ENCODE peak calls at places on chromosomes 4 and X, in seven cellular contexts. O is GM12878, Z is K562, L is GM12891, M is HepG2, H is H1, Q is SK-N-SH. W is an unnamed sample.

GRCh38 chrX:77731821-77732419 is 54.1 kb downstream of the ATRX start:
- DNase-seq in O (no peak), Z (no peak), L (no peak), M (peak; percentile 21), H (no peak), Q (no peak), W (no peak)

GRCh38 chrX:27186671-27187070 is 276.5 kb downstream of the PPP4R3C start:
- DNase-seq in O (peak; percentile 0), Z (peak; percentile 14), L (no peak), M (peak; percentile 13), H (no peak), Q (peak; percentile 18), W (no peak)

GRCh38 chrX:155966876-155967275 is 30.6 kb upstream of the IL9R start:
- DNase-seq in O (peak; percentile 12), Z (peak; percentile 61), L (peak; percentile 8), M (peak; percentile 54), H (no peak), Q (peak; percentile 65), W (peak; percentile 3)

GRCh38 chrX:8731579-8732395 is at the start of gene ANOS1:
- DNase-seq in O (no peak), Z (no peak), L (no peak), M (no peak), H (no peak), Q (peak; percentile 58), W (no peak)

GRCh38 chrX:53048169-53049126 is at the start of gene GPR173:
- DNase-seq in O (no peak), Z (no peak), L (no peak), M (no peak), H (no peak), Q (peak; percentile 85), W (no peak)

GRCh38 chr4:53767503-53767902 is 176.2 kb upstream of the LNX1 start:
- DNase-seq in O (no peak), Z (no peak), L (no peak), M (no peak), H (no peak), Q (no peak), W (no peak)

GRCh38 chr4:131093303-131093702 is 1997.4 kb downstream of the C4orf33 start:
- DNase-seq in O (no peak), Z (no peak), L (no peak), M (no peak), H (no peak), Q (no peak), W (no peak)

GRCh38 chr4:47528651-47529050 is 43.6 kb downstream of the ATP10D start:
- DNase-seq in O (no peak), Z (no peak), L (no peak), M (no peak), H (no peak), Q (no peak), W (no peak)

GRCh38 chr4:6944311-6945051 is 34.9 kb downstream of the TBC1D14 start:
- DNase-seq in O (no peak), Z (no peak), L (no peak), M (no peak), H (no peak), Q (no peak), W (no peak)

GRCh38 chr4:176333076-176333475 is 13.3 kb downstream of the SPCS3 start:
- DNase-seq in O (no peak), Z (no peak), L (no peak), M (no peak), H (no peak), Q (no peak), W (no peak)

GRCh38 chr4:163486321-163486720 is 8.2 kb upstream of the TMA16 start:
- DNase-seq in O (no peak), Z (no peak), L (no peak), M (no peak), H (no peak), Q (no peak), W (no peak)

GRCh38 chr4:16192067-16192466 is 34.2 kb downstream of the TAPT1 start:
- DNase-seq in O (no peak), Z (no peak), L (no peak), M (no peak), H (no peak), Q (peak; percentile 22), W (no peak)

GRCh38 chrX:9899640-9900075 is 67.5 kb upstream of the CLDN34 start:
- DNase-seq in O (no peak), Z (no peak), L (no peak), M (no peak), H (no peak), Q (no peak), W (no peak)

GRCh38 chr4:31069151-31069550 is 349.0 kb downstream of the PCDH7 start:
- DNase-seq in O (no peak), Z (no peak), L (no peak), M (no peak), H (no peak), Q (no peak), W (no peak)

GRCh38 chr4:36392916-36393315 is 111.5 kb downstream of the DTHD1 start:
- DNase-seq in O (no peak), Z (no peak), L (no peak), M (no peak), H (no peak), Q (no peak), W (no peak)

GRCh38 chrX:23742174-23742692 is 843 bp downstream of the ACOT9 start:
- DNase-seq in O (no peak), Z (peak; percentile 10), L (no peak), M (peak; percentile 32), H (peak; percentile 13), Q (peak; percentile 64), W (no peak)

GRCh38 chrX:151983186-151983585 is 8.7 kb upstream of the GABRE start:
- DNase-seq in O (no peak), Z (no peak), L (no peak), M (no peak), H (no peak), Q (no peak), W (no peak)

GRCh38 chr4:114396808-114397207 is 201.8 kb upstream of the UGT8 start:
- DNase-seq in O (no peak), Z (no peak), L (no peak), M (no peak), H (no peak), Q (no peak), W (no peak)

GRCh38 chr4:1239141-1239948 is 9.6 kb downstream of the CTBP1 start:
- DNase-seq in O (no peak), Z (no peak), L (peak; percentile 23), M (no peak), H (no peak), Q (peak; percentile 20), W (peak; percentile 27)

GRCh38 chr4:92521941-92522340 is 218.2 kb downstream of the GRID2 start:
- DNase-seq in O (no peak), Z (no peak), L (no peak), M (no peak), H (no peak), Q (no peak), W (no peak)

GRCh38 chrX:153623310-153624029 is 23.5 kb upstream of the DUSP9 start:
- DNase-seq in O (no peak), Z (no peak), L (no peak), M (peak; percentile 79), H (no peak), Q (no peak), W (no peak)

GRCh38 chr4:33715996-33716395 is 2528.3 kb downstream of the ARAP2 start:
- DNase-seq in O (no peak), Z (no peak), L (no peak), M (no peak), H (no peak), Q (peak; percentile 5), W (no peak)

GRCh38 chr4:8840006-8840793 is 31.4 kb downstream of the HMX1 start:
- DNase-seq in O (no peak), Z (no peak), L (no peak), M (no peak), H (no peak), Q (peak; percentile 23), W (no peak)

GRCh38 chrX:85993539-85994197 is 53.7 kb downstream of the CHM start:
- DNase-seq in O (no peak), Z (no peak), L (no peak), M (no peak), H (no peak), Q (no peak), W (no peak)

GRCh38 chr4:1360423-1361283 is 13.6 kb downstream of the UVSSA start:
- DNase-seq in O (no peak), Z (no peak), L (no peak), M (peak; percentile 68), H (no peak), Q (peak; percentile 61), W (no peak)

GRCh38 chr4:98657531-98658286 is 702 bp downstream of the TSPAN5 start:
- DNase-seq in O (no peak), Z (no peak), L (no peak), M (no peak), H (no peak), Q (peak; percentile 87), W (no peak)

GRCh38 chrX:23003121-23003520 is 3.4 kb downstream of the DDX53 start:
- DNase-seq in O (no peak), Z (no peak), L (no peak), M (no peak), H (no peak), Q (no peak), W (no peak)

DNA sequence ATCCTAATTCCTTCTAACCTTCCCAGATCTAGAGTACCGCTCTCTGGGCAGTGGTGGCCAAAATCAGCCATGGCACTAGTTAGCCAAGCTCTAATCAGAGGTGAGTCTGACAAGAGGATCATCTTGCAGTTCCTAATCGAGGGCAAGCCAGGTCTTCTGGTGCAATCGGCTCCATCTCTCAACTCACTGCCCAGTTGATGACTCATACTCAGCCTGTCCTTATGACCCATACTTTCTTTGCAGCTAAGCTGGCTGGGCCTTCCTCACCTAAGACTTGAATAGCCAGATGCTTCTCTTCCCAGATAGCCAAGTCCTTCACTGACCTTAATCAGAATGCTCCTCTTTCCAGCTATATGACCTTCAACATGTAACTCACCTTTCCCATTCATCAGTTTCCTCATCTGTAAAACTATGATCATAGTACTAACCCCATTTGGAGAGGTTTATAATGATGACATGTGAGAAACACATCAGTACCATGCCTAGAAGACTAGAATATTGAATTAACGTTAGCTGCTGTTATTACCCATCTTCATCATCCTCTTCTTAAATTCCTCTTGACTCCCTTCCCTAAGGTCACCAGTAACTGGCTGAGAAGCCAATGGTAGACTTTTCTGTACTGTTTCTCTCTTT is 57.1 kb downstream of the RELL1 start:
- DNase-seq in O (no peak), Z (peak; percentile 43), L (no peak), M (no peak), H (no peak), Q (no peak), W (no peak)
- TF ChIP-seq POLR2AphosphoS5 in O (no peak), Z (no peak), L (no peak), M (no peak), H (no peak), Q (no peak), W (no peak)

GRCh38 chr4:83456184-83456501 is 285 bp downstream of the MRPS18C start:
- DNase-seq in O (no peak), Z (no peak), L (no peak), M (no peak), H (no peak), Q (no peak), W (no peak)
- TF ChIP-seq TAF1 in O (no peak), Z (no peak), L (no peak), M (no peak), H (no peak), Q (no peak), W (no peak)

GRCh38 chr4:74659576-74660411 is 134.5 kb downstream of the BTC start:
- DNase-seq in O (no peak), Z (peak; percentile 23), L (no peak), M (peak; percentile 92), H (no peak), Q (no peak), W (no peak)
- TF ChIP-seq POLR2AphosphoS5 in O (no peak), Z (no peak), L (no peak), M (no peak), H (no peak), Q (peak; percentile 68), W (no peak)

GRCh38 chr4:149203256-149204001 is 612.2 kb downstream of the IQCM start:
- DNase-seq in O (no peak), Z (no peak), L (no peak), M (no peak), H (no peak), Q (no peak), W (no peak)
- TF ChIP-seq TAF1 in O (no peak), Z (no peak), L (no peak), M (no peak), H (no peak), Q (no peak), W (no peak)

W was measured in GM12892.